ENCODE peak calls at places on chromosome 22, in seven cellular contexts. I is HTR-8/SVneo; C is EL; A is OCI-LY7; Z is activated naive CD4-positive, alpha-beta T cell; U is Kasumi-1; F is Daoy. Y is an unnamed sample.

GRCh38 chr22:23790819-23791736 is 4.3 kb downstream of the SMARCB1 start:
- DNase-seq in C (peak; percentile 38), U (no peak), A (no peak), Z (no peak), I (no peak), F (no peak), Y (peak; percentile 24)

GRCh38 chr22:44665115-44665514 is 36.9 kb upstream of the PRR5 start:
- DNase-seq in I (no peak), A (no peak), C (peak; percentile 56), F (no peak), Z (no peak), U (peak; percentile 58), Y (no peak)

GRCh38 chr22:46824348-46824909 is 62.0 kb downstream of the TBC1D22A start:
- DNase-seq in Z (no peak), U (no peak), C (no peak), A (no peak), F (no peak), I (no peak), Y (no peak)

GRCh38 chr22:41444360-41445170 is 2.0 kb downstream of the TOB2 start:
- DNase-seq in A (peak; percentile 97), F (peak; percentile 96), U (peak; percentile 98), Z (peak; percentile 68), C (peak; percentile 98), I (peak; percentile 92), Y (peak; percentile 94)

GRCh38 chr22:24323695-24324094 is 53.1 kb downstream of the SPECC1L start:
- DNase-seq in U (no peak), Z (no peak), A (no peak), I (no peak), C (no peak), F (no peak), Y (no peak)

GRCh38 chr22:44523981-44524759 is 26.1 kb upstream of the RTL6 start:
- DNase-seq in A (no peak), Z (no peak), C (peak; percentile 93), F (peak; percentile 87), U (no peak), I (peak; percentile 64), Y (peak; percentile 98)

GRCh38 chr22:38239101-38239761 is 33.6 kb downstream of the TMEM184B start:
- DNase-seq in Z (no peak), C (peak; percentile 98), F (peak; percentile 87), I (peak; percentile 64), U (no peak), A (no peak), Y (peak; percentile 89)

GRCh38 chr22:19098157-19098556 is 24.1 kb downstream of the DGCR2 start:
- DNase-seq in C (no peak), I (no peak), F (no peak), U (no peak), Z (no peak), A (no peak), Y (no peak)

GRCh38 chr22:28260619-28261018 is 341.6 kb upstream of the PITPNB start:
- DNase-seq in C (no peak), Z (no peak), I (no peak), U (no peak), A (no peak), F (no peak), Y (no peak)

GRCh38 chr22:31944700-31945477 is 554 bp downstream of the YWHAH start:
- DNase-seq in A (peak; percentile 58), I (no peak), F (peak; percentile 42), U (no peak), C (peak; percentile 22), Z (peak; percentile 50), Y (no peak)

GRCh38 chr22:31822523-31822922 is 68.7 kb downstream of the DEPDC5 start:
- DNase-seq in U (no peak), Z (no peak), F (no peak), C (no peak), A (no peak), I (no peak), Y (no peak)

Y was measured in HCEC 1CT.